ENCODE peak calls at places on chromosomes 6 and 20, in six cellular contexts. S is activated gamma-delta T cell treated with anti-CD3 and anti-CD28 coated beads, Interleukin-2, amount 50 U/mL, for 16 hours; E is iPS DF 6.9; P is DMS53; T is activated CD4-positive, alpha-beta T cell treated with anti-CD3 and anti-CD28 coated beads, Interleukin-2, amount 50 U/mL, for 24 hours; R is neural progenitor cell. G is an unnamed sample.

GRCh38 chr20:63453029-63453523 is 19.4 kb downstream of the KCNQ2 start:
- DNase-seq in T (no peak), R (no peak), E (no peak), P (peak; percentile 59), S (no peak), G (no peak)

GRCh38 chr6:168778201-168778600 is 337.2 kb downstream of the SMOC2 start:
- DNase-seq in S (no peak), T (no peak), R (no peak), E (no peak), P (no peak), G (no peak)

GRCh38 chr6:85995339-85996033 is 352.8 kb upstream of the SYNCRIP start:
- DNase-seq in S (no peak), P (no peak), R (no peak), E (no peak), T (no peak), G (no peak)

GRCh38 chr6:4607026-4607704 is 169.0 kb upstream of the CDYL start:
- DNase-seq in T (no peak), S (no peak), E (no peak), R (no peak), P (peak; percentile 41), G (peak; percentile 49)

GRCh38 chr6:54893818-54894217 is 47.2 kb downstream of the FAM83B start:
- DNase-seq in S (no peak), P (no peak), E (no peak), T (no peak), R (no peak), G (no peak)

GRCh38 chr6:14822689-14823088 is 423.2 kb upstream of the JARID2 start:
- DNase-seq in R (no peak), P (no peak), E (no peak), T (no peak), S (no peak), G (no peak)

GRCh38 chr20:60627751-60628565 is 624.1 kb upstream of the CDH4 start:
- DNase-seq in P (no peak), R (peak; percentile 26), E (peak; percentile 9), S (no peak), T (no peak), G (no peak)

GRCh38 chr6:36128073-36128472 is 2.2 kb upstream of the MAPK13 start:
- DNase-seq in T (no peak), R (no peak), S (no peak), P (no peak), E (no peak), G (no peak)

GRCh38 chr6:148192310-148192709 is 150.3 kb upstream of the SASH1 start:
- DNase-seq in E (no peak), R (no peak), T (no peak), P (no peak), S (no peak), G (no peak)

GRCh38 chr20:528923-529594 is 14.5 kb downstream of the CSNK2A1 start:
- DNase-seq in S (no peak), P (peak; percentile 24), R (no peak), E (no peak), T (no peak), G (peak; percentile 50)

GRCh38 chr20:63740070-63740500 is 509 bp downstream of the SLC2A4RG start:
- DNase-seq in S (no peak), T (no peak), E (no peak), P (peak; percentile 78), R (peak; percentile 85), G (peak; percentile 7)

GRCh38 chr20:51500936-51501335 is 41.6 kb downstream of the NFATC2 start:
- DNase-seq in R (no peak), P (no peak), T (peak; percentile 26), E (no peak), S (peak; percentile 23), G (no peak)

GRCh38 chr20:21183722-21184121 is 57.8 kb downstream of the KIZ start:
- DNase-seq in R (no peak), P (no peak), S (no peak), E (no peak), T (no peak), G (peak; percentile 19)

GRCh38 chr20:45032276-45032675 is 66.0 kb downstream of the STK4 start:
- DNase-seq in T (no peak), P (no peak), R (no peak), E (no peak), S (no peak), G (no peak)

GRCh38 chr6:81613606-81614005 is 138.9 kb downstream of the TENT5A start:
- DNase-seq in E (no peak), P (peak; percentile 32), R (no peak), S (no peak), T (no peak), G (peak; percentile 5)

GRCh38 chr6:13615802-13616140 is 636 bp downstream of the NOL7 start:
- DNase-seq in P (peak; percentile 64), T (peak; percentile 36), R (peak; percentile 71), S (peak; percentile 19), E (no peak), G (peak; percentile 47)

GRCh38 chr20:47843886-47844567 is 58.7 kb upstream of the SULF2 start:
- DNase-seq in S (no peak), T (no peak), R (no peak), E (no peak), P (no peak), G (peak; percentile 31)

GRCh38 chr20:58570181-58570859 is 55.1 kb upstream of the APCDD1L start:
- DNase-seq in S (no peak), E (no peak), R (no peak), T (no peak), P (no peak), G (no peak)

GRCh38 chr6:52596371-52597028 is 19.6 kb upstream of the TRAM2 start:
- DNase-seq in T (no peak), E (no peak), R (no peak), S (no peak), P (no peak), G (no peak)

G was measured in LoVo.